ENCODE peak calls at places on chromosomes 3 and 15, in ten cellular contexts. M is fibroblast of the conjunctiva; N is adipocyte; Q is CD4-positive, CD25-positive, alpha-beta regulatory T cell; Z is activated T-helper 2 cell treated with anti-CD3 and anti-CD28 coated beads, Interferon-gamma antibody, Interleukin-2, Interleukin-4, amounts not matched to agents 10 μg/mL and 5 μg/mL and 100 μg/mL, durations not matched to agents 14 hours and 24 hours and 36 hours; S is T follicular helper cell; T is head of caudate nucleus; U is DMS153; A is A549; K is IMR-90. Y is an unnamed sample.

GRCh38 chr3:128227507-128227906 is 74.2 kb downstream of the EEFSEC start:
- DNase-seq in M (no peak), N (no peak), T (no peak), K (no peak), Q (no peak), A (no peak), S (no peak), Z (no peak), U (no peak), Y (no peak)

GRCh38 chr3:133986302-133986701 is 43.4 kb downstream of the SLCO2A1 start:
- DNase-seq in Z (no peak), T (no peak), M (no peak), S (no peak), U (no peak), Q (no peak), K (no peak), N (no peak), A (no peak), Y (no peak)

GRCh38 chr3:192128922-192129321 is 598.4 kb downstream of the FGF12 start:
- DNase-seq in A (no peak), Q (no peak), S (no peak), K (no peak), U (no peak), T (no peak), M (no peak), Z (no peak), N (no peak), Y (no peak)

GRCh38 chr3:139541898-139542288 is 2.4 kb upstream of the RBP1 start:
- DNase-seq in K (no peak), A (no peak), Z (no peak), Q (no peak), M (no peak), T (no peak), N (no peak), S (no peak), U (no peak), Y (no peak)

GRCh38 chr3:52253314-52254260 is 8.0 kb downstream of the PPM1M start:
- DNase-seq in A (no peak), T (peak; percentile 76), N (no peak), S (peak; percentile 82), U (no peak), Q (peak; percentile 96), Z (peak; percentile 83), M (no peak), K (no peak), Y (no peak)

GRCh38 chr3:129616291-129616690 is 9.8 kb upstream of the PLXND1 start:
- DNase-seq in U (no peak), Z (no peak), A (no peak), S (no peak), T (no peak), N (no peak), M (no peak), K (no peak), Q (no peak), Y (no peak)

GRCh38 chr15:39908186-39908585 is 11.9 kb downstream of the GPR176 start:
- DNase-seq in K (peak; percentile 96), U (no peak), S (no peak), T (no peak), A (no peak), Q (no peak), N (peak; percentile 92), M (peak; percentile 84), Z (no peak), Y (no peak)

GRCh38 chr15:52466134-52466701 is 62.5 kb downstream of the MYO5A start:
- DNase-seq in U (no peak), M (no peak), Q (peak; percentile 81), N (no peak), T (peak; percentile 31), Z (peak; percentile 48), S (no peak), A (no peak), K (no peak), Y (no peak)

GRCh38 chr3:53195602-53196574 is 34.9 kb downstream of the PRKCD start:
- DNase-seq in S (peak; percentile 35), T (no peak), K (peak; percentile 19), A (peak; percentile 46), N (peak; percentile 79), Q (peak; percentile 53), U (no peak), Z (peak; percentile 39), M (no peak), Y (peak; percentile 75)

GRCh38 chr3:67655364-67656121 is 1.1 kb upstream of the SUCLG2 start:
- DNase-seq in T (no peak), N (no peak), M (no peak), U (no peak), S (peak; percentile 45), K (no peak), A (no peak), Q (peak; percentile 84), Z (peak; percentile 79), Y (no peak)

GRCh38 chr15:78509726-78510312 is 2.4 kb downstream of the HYKK start:
- DNase-seq in U (peak; percentile 2), M (no peak), Z (no peak), K (no peak), T (no peak), S (no peak), Q (peak; percentile 56), N (no peak), A (no peak), Y (no peak)

GRCh38 chr15:48647963-48648362 is 2.5 kb upstream of the FBN1 start:
- DNase-seq in U (no peak), M (no peak), A (no peak), Q (no peak), N (peak; percentile 79), T (peak; percentile 31), Z (no peak), K (peak; percentile 56), S (no peak), Y (no peak)

GRCh38 chr3:121473001-121473400 is 72.8 kb downstream of the POLQ start:
- DNase-seq in M (no peak), U (no peak), Q (no peak), T (no peak), S (no peak), N (no peak), A (no peak), Z (no peak), K (no peak), Y (no peak)

GRCh38 chr15:85611361-85611760 is 183.4 kb downstream of the KLHL25 start:
- DNase-seq in N (no peak), Q (no peak), M (no peak), T (no peak), U (no peak), S (no peak), K (no peak), A (no peak), Z (no peak), Y (no peak)